ENCODE peak calls at places on chromosomes 2 and 18, in nine cellular contexts. One of them, this sample, is unnamed.
A peak's percentile ranks its signal among the peaks of the same experiment; 100 is the strongest.

GRCh38 chr18:60675801-60676200 is 303.2 kb upstream of the MC4R start:
- DNase-seq in left ventricle myocardium inferior: no peak
- DNase-seq in suprapubic skin: no peak
- DNase-seq in effector memory CD4-positive, alpha-beta T cell: no peak
- DNase-seq in CD4-positive, alpha-beta T cell: no peak
- DNase-seq in left lung: no peak
- DNase-seq in RWPE1: no peak
- DNase-seq in psoas muscle: no peak
- DNase-seq in cardiac muscle cell: no peak
- DNase-seq in this sample: no peak

GRCh38 chr2:229971298-229971790 is 49.0 kb downstream of the FBXO36 start:
- DNase-seq in left ventricle myocardium inferior: no peak
- DNase-seq in suprapubic skin: no peak
- DNase-seq in effector memory CD4-positive, alpha-beta T cell: no peak
- DNase-seq in CD4-positive, alpha-beta T cell: no peak
- DNase-seq in left lung: no peak
- DNase-seq in RWPE1: no peak
- DNase-seq in psoas muscle: no peak
- DNase-seq in cardiac muscle cell: no peak
- DNase-seq in this sample: no peak

GRCh38 chr2:145918951-145919350 is 1399.0 kb upstream of the ZEB2 start:
- DNase-seq in left ventricle myocardium inferior: no peak
- DNase-seq in suprapubic skin: no peak
- DNase-seq in effector memory CD4-positive, alpha-beta T cell: no peak
- DNase-seq in CD4-positive, alpha-beta T cell: no peak
- DNase-seq in left lung: no peak
- DNase-seq in RWPE1: no peak
- DNase-seq in psoas muscle: no peak
- DNase-seq in cardiac muscle cell: no peak
- DNase-seq in this sample: no peak

GRCh38 chr18:70920840-70921374 is 632.1 kb downstream of the SOCS6 start:
- DNase-seq in left ventricle myocardium inferior: no peak
- DNase-seq in suprapubic skin: no peak
- DNase-seq in effector memory CD4-positive, alpha-beta T cell: no peak
- DNase-seq in CD4-positive, alpha-beta T cell: no peak
- DNase-seq in left lung: no peak
- DNase-seq in RWPE1: no peak
- DNase-seq in psoas muscle: no peak
- DNase-seq in cardiac muscle cell: no peak
- DNase-seq in this sample: no peak

GRCh38 chr18:23169683-23170082 is 34.4 kb downstream of the CABLES1 start:
- DNase-seq in left ventricle myocardium inferior: no peak
- DNase-seq in suprapubic skin: no peak
- DNase-seq in effector memory CD4-positive, alpha-beta T cell: no peak
- DNase-seq in CD4-positive, alpha-beta T cell: no peak
- DNase-seq in left lung: no peak
- DNase-seq in RWPE1: no peak
- DNase-seq in psoas muscle: no peak
- DNase-seq in cardiac muscle cell: no peak
- DNase-seq in this sample: no peak

GRCh38 chr2:99139003-99139402 is 2.5 kb upstream of the C2orf15 start:
- DNase-seq in left ventricle myocardium inferior: no peak
- DNase-seq in suprapubic skin: no peak
- DNase-seq in effector memory CD4-positive, alpha-beta T cell: no peak
- DNase-seq in CD4-positive, alpha-beta T cell: no peak
- DNase-seq in left lung: no peak
- DNase-seq in RWPE1: no peak
- DNase-seq in psoas muscle: no peak
- DNase-seq in cardiac muscle cell: no peak
- DNase-seq in this sample: no peak

GRCh38 chr2:104447831-104448434 is 406.0 kb upstream of the POU3F3 start:
- DNase-seq in left ventricle myocardium inferior: no peak
- DNase-seq in suprapubic skin: no peak
- DNase-seq in effector memory CD4-positive, alpha-beta T cell: no peak
- DNase-seq in CD4-positive, alpha-beta T cell: no peak
- DNase-seq in left lung: no peak
- DNase-seq in RWPE1: no peak
- DNase-seq in psoas muscle: no peak
- DNase-seq in cardiac muscle cell: no peak
- DNase-seq in this sample: no peak

GRCh38 chr2:148674063-148675020 is 29.8 kb downstream of the EPC2 start:
- DNase-seq in left ventricle myocardium inferior: no peak
- DNase-seq in suprapubic skin: no peak
- DNase-seq in effector memory CD4-positive, alpha-beta T cell: peak; percentile 9
- DNase-seq in CD4-positive, alpha-beta T cell: peak; percentile 6
- DNase-seq in left lung: no peak
- DNase-seq in RWPE1: peak; percentile 30
- DNase-seq in psoas muscle: no peak
- DNase-seq in cardiac muscle cell: no peak
- DNase-seq in this sample: peak; percentile 50

GRCh38 chr2:176125215-176126054 is 2.9 kb downstream of the HOXD9 start:
- DNase-seq in left ventricle myocardium inferior: no peak
- DNase-seq in suprapubic skin: no peak
- DNase-seq in effector memory CD4-positive, alpha-beta T cell: no peak
- DNase-seq in CD4-positive, alpha-beta T cell: no peak
- DNase-seq in left lung: no peak
- DNase-seq in RWPE1: no peak
- DNase-seq in psoas muscle: no peak
- DNase-seq in cardiac muscle cell: no peak
- DNase-seq in this sample: no peak

GRCh38 chr2:124875627-124876244 is 850.6 kb downstream of the CNTNAP5 start:
- DNase-seq in left ventricle myocardium inferior: no peak
- DNase-seq in suprapubic skin: no peak
- DNase-seq in effector memory CD4-positive, alpha-beta T cell: no peak
- DNase-seq in CD4-positive, alpha-beta T cell: no peak
- DNase-seq in left lung: no peak
- DNase-seq in RWPE1: peak; percentile 25
- DNase-seq in psoas muscle: no peak
- DNase-seq in cardiac muscle cell: peak; percentile 4
- DNase-seq in this sample: no peak

GRCh38 chr18:45291616-45292612 is 323.4 kb upstream of the SLC14A2 start:
- DNase-seq in left ventricle myocardium inferior: no peak
- DNase-seq in suprapubic skin: no peak
- DNase-seq in effector memory CD4-positive, alpha-beta T cell: no peak
- DNase-seq in CD4-positive, alpha-beta T cell: no peak
- DNase-seq in left lung: no peak
- DNase-seq in RWPE1: no peak
- DNase-seq in psoas muscle: no peak
- DNase-seq in cardiac muscle cell: peak; percentile 18
- DNase-seq in this sample: no peak

DNA sequence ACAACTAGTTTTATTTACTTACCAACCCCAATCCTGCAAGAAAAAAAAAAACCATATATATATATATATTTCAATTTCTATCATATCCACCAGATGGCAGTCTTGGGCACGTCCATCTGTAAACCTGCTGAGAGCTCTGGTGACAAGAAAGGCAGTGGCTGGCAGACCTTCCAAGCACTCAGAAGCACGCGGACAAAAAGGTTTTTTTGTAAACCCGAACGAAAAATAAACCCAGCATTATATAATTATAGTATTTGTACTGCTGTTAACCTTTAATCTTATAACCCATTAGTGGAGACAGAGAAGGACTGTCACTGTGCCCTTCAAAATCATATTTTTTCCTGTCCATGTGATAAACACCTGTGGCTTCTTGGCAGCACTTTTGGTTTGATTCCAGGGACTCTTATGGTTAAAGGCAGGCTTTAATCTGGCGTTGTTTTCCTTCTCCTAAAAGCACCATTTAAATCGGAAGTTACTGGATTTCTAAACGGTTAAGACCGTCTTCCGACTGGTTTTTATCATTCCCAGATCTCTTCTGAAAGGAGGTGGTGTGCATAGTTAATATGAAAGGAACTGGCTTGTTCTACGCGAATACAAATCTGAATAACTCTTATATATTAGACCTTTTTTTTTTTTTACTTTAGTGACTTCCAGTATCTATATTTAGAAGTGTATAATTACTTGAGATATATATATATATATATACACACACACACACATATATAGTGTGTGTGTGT is 31.0 kb upstream of the SLC3A1 start:
- DNase-seq in left ventricle myocardium inferior: peak; percentile 37
- DNase-seq in suprapubic skin: no peak
- DNase-seq in effector memory CD4-positive, alpha-beta T cell: peak; percentile 32
- DNase-seq in CD4-positive, alpha-beta T cell: peak; percentile 50
- DNase-seq in left lung: no peak
- DNase-seq in RWPE1: peak; percentile 51
- DNase-seq in psoas muscle: peak; percentile 63
- DNase-seq in cardiac muscle cell: peak; percentile 85
- DNase-seq in this sample: peak; percentile 82
- H3K27ac ChIP-seq in left ventricle myocardium inferior: no peak overlapping the region
- H3K27ac ChIP-seq in suprapubic skin: no peak overlapping the region
- H3K27ac ChIP-seq in effector memory CD4-positive, alpha-beta T cell: no peak overlapping the region
- H3K27ac ChIP-seq in CD4-positive, alpha-beta T cell: no peak overlapping the region
- H3K27ac ChIP-seq in left lung: no peak overlapping the region
- H3K27ac ChIP-seq in RWPE1: no peak overlapping the region
- H3K27ac ChIP-seq in psoas muscle: peak overlapping the region; percentile 50
- H3K27ac ChIP-seq in cardiac muscle cell: no peak overlapping the region
- H3K27ac ChIP-seq in this sample: no peak overlapping the region

DNA sequence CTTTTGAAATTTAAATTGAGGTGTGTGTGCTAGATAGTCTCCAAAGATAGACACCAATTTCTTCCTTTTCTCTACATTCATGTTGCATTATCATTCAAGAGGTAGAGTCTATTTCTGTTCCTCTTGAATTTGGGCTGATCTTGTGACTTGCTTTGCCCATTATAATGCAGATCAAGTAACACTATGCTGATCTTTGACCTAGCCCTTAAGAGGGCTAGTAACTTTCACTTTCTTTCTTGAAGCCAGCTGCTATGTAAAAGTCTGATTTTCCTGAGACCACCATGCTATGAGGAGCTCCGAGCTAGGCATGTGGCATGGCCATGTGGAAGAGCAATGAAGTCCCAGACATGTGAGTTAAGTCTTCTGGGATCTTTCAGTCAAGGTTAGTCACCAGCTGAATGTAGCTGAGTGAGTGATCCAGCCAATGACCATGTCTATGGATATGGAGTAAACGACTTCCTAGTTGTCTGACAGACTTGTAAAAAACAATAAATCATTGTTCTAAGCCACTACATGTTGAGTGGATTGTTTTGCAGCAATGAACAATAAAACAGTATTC is 189.4 kb upstream of the CWC22 start:
- DNase-seq in left ventricle myocardium inferior: no peak
- DNase-seq in suprapubic skin: no peak
- DNase-seq in effector memory CD4-positive, alpha-beta T cell: no peak
- DNase-seq in CD4-positive, alpha-beta T cell: no peak
- DNase-seq in left lung: no peak
- DNase-seq in RWPE1: no peak
- DNase-seq in psoas muscle: no peak
- DNase-seq in cardiac muscle cell: no peak
- DNase-seq in this sample: peak; percentile 5
- H3K27ac ChIP-seq in left ventricle myocardium inferior: no peak overlapping the region
- H3K27ac ChIP-seq in suprapubic skin: no peak overlapping the region
- H3K27ac ChIP-seq in effector memory CD4-positive, alpha-beta T cell: no peak overlapping the region
- H3K27ac ChIP-seq in CD4-positive, alpha-beta T cell: no peak overlapping the region
- H3K27ac ChIP-seq in left lung: no peak overlapping the region
- H3K27ac ChIP-seq in RWPE1: no peak overlapping the region
- H3K27ac ChIP-seq in psoas muscle: no peak overlapping the region
- H3K27ac ChIP-seq in cardiac muscle cell: no peak overlapping the region
- H3K27ac ChIP-seq in this sample: no peak overlapping the region

DNA sequence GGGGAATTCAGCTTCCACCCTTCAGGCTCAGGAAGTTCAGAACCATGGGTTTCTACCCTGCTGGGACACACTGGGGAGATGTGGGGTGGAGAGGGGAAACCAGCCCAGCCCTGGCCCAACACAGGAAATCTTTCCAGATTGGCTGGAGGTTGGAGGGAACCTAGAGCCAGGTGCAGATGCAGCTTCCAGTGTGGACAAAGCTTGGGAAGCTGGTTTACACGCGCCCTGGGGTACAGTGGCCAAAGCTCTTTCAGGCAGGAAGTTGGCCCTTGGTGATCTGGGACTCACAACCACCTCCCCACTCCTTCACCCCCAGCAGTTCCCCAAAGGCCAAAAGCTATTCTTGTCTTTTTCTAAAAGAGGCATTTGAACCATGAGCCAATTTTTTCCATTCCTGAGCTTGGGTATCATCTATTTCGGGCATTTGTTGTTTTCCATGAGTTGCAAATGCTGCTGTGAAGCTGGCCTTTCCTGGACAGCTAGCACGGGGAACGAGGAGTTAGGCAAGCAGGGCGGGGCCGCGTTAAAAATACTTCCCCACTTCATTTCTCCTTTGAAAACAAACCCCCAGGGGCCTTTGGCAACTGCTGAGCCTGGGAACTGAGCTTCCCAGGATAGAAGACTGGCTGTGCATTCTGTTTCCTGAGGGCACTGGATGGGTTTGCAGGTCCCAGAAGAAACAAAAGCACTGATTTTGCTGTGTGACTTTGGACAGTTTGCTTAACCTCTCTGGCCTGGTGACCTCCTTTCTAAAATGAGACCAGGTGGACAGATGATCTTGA is 3.1 kb upstream of the ARID5A start:
- DNase-seq in left ventricle myocardium inferior: peak; percentile 84
- DNase-seq in suprapubic skin: peak; percentile 96
- DNase-seq in effector memory CD4-positive, alpha-beta T cell: no peak
- DNase-seq in CD4-positive, alpha-beta T cell: no peak
- DNase-seq in left lung: peak; percentile 85
- DNase-seq in RWPE1: peak; percentile 68
- DNase-seq in psoas muscle: peak; percentile 93
- DNase-seq in cardiac muscle cell: peak; percentile 85
- DNase-seq in this sample: no peak
- H3K27ac ChIP-seq in left ventricle myocardium inferior: peak overlapping the region; percentile 95
- H3K27ac ChIP-seq in suprapubic skin: peak overlapping the region; percentile 81
- H3K27ac ChIP-seq in effector memory CD4-positive, alpha-beta T cell: no peak overlapping the region
- H3K27ac ChIP-seq in CD4-positive, alpha-beta T cell: no peak overlapping the region
- H3K27ac ChIP-seq in left lung: peak overlapping the region; percentile 86
- H3K27ac ChIP-seq in RWPE1: peak overlapping the region; percentile 94
- H3K27ac ChIP-seq in psoas muscle: peak overlapping the region; percentile 98
- H3K27ac ChIP-seq in cardiac muscle cell: peak overlapping the region; percentile 52
- H3K27ac ChIP-seq in this sample: peak overlapping the region; percentile 86

DNA sequence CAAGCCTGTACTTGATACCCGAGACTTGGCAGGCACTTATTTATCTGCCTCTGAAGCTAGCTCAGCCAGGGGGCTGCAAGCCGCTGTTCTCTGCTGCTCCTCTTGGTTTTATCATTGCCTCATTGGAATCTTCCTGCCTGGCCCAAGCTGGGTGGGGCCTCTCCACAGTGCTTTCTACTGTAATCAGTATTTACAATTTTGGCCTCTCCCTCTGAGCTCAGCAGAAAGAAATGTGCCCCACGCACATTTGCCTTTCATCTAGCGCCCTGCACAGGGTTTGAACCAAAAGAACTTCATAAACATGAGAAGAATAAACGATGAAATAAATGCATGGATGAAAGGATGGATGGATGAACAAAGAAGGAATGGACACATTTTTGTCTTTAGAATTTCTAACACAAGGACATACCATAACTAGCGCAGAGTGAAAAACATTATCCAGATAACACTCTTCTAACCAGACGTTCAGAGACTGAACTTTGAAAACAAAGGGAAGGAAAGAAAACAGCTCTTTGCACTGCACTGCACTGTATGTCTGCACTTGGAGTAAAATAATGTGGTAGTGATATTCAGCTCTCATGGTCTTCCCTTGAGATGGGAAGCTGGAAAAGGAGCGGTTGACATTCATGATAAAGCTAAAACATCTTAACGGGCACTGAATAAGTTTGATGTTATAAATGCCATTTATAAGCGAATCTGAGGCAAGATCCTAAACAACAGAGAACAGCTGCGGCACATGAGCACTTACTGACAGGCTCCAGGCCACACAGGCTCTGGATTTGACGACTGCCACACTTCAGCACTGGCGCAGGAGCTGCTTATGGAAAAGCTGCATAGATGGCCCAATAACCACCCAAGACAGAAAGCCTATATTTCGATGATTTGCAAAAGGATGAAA is 86.8 kb upstream of the SP3 start:
- DNase-seq in left ventricle myocardium inferior: no peak
- DNase-seq in suprapubic skin: no peak
- DNase-seq in effector memory CD4-positive, alpha-beta T cell: no peak
- DNase-seq in CD4-positive, alpha-beta T cell: no peak
- DNase-seq in left lung: no peak
- DNase-seq in RWPE1: peak; percentile 65
- DNase-seq in psoas muscle: no peak
- DNase-seq in cardiac muscle cell: peak; percentile 82
- DNase-seq in this sample: peak; percentile 61
- H3K27ac ChIP-seq in left ventricle myocardium inferior: peak overlapping the region; percentile 22
- H3K27ac ChIP-seq in suprapubic skin: no peak overlapping the region
- H3K27ac ChIP-seq in effector memory CD4-positive, alpha-beta T cell: no peak overlapping the region
- H3K27ac ChIP-seq in CD4-positive, alpha-beta T cell: no peak overlapping the region
- H3K27ac ChIP-seq in left lung: peak overlapping the region; percentile 33
- H3K27ac ChIP-seq in RWPE1: peak overlapping the region; percentile 60
- H3K27ac ChIP-seq in psoas muscle: no peak overlapping the region
- H3K27ac ChIP-seq in cardiac muscle cell: peak overlapping the region; percentile 63
- H3K27ac ChIP-seq in this sample: no peak overlapping the region

This sample was measured in small intestine.